ENCODE peak calls at places on chromosomes 12 and 14, in four cellular contexts. L is NT2/D1, S is MM.1S, Q is aorta. J is an unnamed sample.

GRCh38 chr12:57864811-57865751 is 18.6 kb upstream of the CTDSP2 start:
- DNase-seq in L (no peak), S (peak), Q (peak), J (no peak)

GRCh38 chr12:81257952-81258551 is 180.2 kb downstream of the ACSS3 start:
- DNase-seq in L (peak), S (peak), Q (no peak), J (peak)

GRCh38 chr12:56988207-56988739 is 18.1 kb downstream of the ZBTB39 start:
- DNase-seq in L (no peak), S (no peak), Q (no peak), J (no peak)

GRCh38 chr12:89574736-89575208 is 48.9 kb upstream of the POC1B start:
- DNase-seq in L (no peak), S (no peak), Q (no peak), J (no peak)

GRCh38 chr12:83896416-83896815 is 1016.2 kb downstream of the SLC6A15 start:
- DNase-seq in L (no peak), S (no peak), Q (no peak), J (no peak)

GRCh38 chr12:18651525-18651924 is 86.3 kb downstream of the PLCZ1 start:
- DNase-seq in L (no peak), S (no peak), Q (no peak), J (no peak)

GRCh38 chr12:29783773-29784666 is at the start of gene TMTC1:
- DNase-seq in L (peak), S (peak), Q (peak), J (no peak)

GRCh38 chr12:21941522-21942376 is 523 bp upstream of the ABCC9 start:
- DNase-seq in L (peak), S (no peak), Q (peak), J (no peak)

GRCh38 chr14:32259368-32260013 is 56.4 kb upstream of the RNU6-8 start:
- DNase-seq in L (no peak), S (peak), Q (no peak), J (peak)

GRCh38 chr12:97984951-97985350 is 522.3 kb downstream of the RMST start:
- DNase-seq in L (no peak), S (no peak), Q (no peak), J (no peak)

GRCh38 chr12:95130096-95130495 is 56.7 kb upstream of the NR2C1 start:
- DNase-seq in L (no peak), S (no peak), Q (no peak), J (no peak)

GRCh38 chr14:76884853-76885276 is 58.7 kb downstream of the LRRC74A start:
- DNase-seq in L (no peak), S (no peak), Q (no peak), J (no peak)

GRCh38 chr14:68306265-68306933 is 486.5 kb downstream of the ZFP36L1 start:
- DNase-seq in L (no peak), S (peak), Q (no peak), J (no peak)

GRCh38 chr12:17992002-17992656 is 97.9 kb downstream of the RERGL start:
- DNase-seq in L (peak), S (peak), Q (no peak), J (peak)

GRCh38 chr14:100323942-100324307 is 786 bp downstream of the SLC25A47 start:
- DNase-seq in L (no peak), S (no peak), Q (no peak), J (no peak)

GRCh38 chr12:8890313-8891084 is 23.8 kb upstream of the PHC1 start:
- DNase-seq in L (peak), S (peak), Q (no peak), J (peak)

GRCh38 chr12:59834659-59835474 is 239.0 kb downstream of the SLC16A7 start:
- DNase-seq in L (peak), S (no peak), Q (no peak), J (peak)

GRCh38 chr14:64541261-64541970 is 875 bp downstream of the HSPA2 start:
- DNase-seq in L (no peak), S (no peak), Q (peak), J (no peak)

GRCh38 chr12:64670039-64670438 is 59.7 kb downstream of the RASSF3 start:
- DNase-seq in L (no peak), S (peak), Q (no peak), J (no peak)

GRCh38 chr12:19234991-19235876 is 105.7 kb downstream of the PLEKHA5 start:
- DNase-seq in L (no peak), S (no peak), Q (no peak), J (no peak)

GRCh38 chr14:106459971-106460730 is 933.8 kb downstream of the TMEM121 start:
- DNase-seq in L (no peak), S (peak), Q (no peak), J (no peak)

GRCh38 chr14:68546839-68547238 is 246.0 kb downstream of the ZFP36L1 start:
- DNase-seq in L (no peak), S (no peak), Q (no peak), J (no peak)

GRCh38 chr12:75998292-75999063 is 33.1 kb downstream of the PHLDA1 start:
- DNase-seq in L (no peak), S (no peak), Q (no peak), J (no peak)

GRCh38 chr12:112419269-112420133 is 754 bp downstream of the PTPN11 start:
- DNase-seq in L (peak), S (peak), Q (peak), J (no peak)

GRCh38 chr12:26701604-26702215 is 131.3 kb downstream of the ITPR2 start:
- DNase-seq in L (peak), S (peak), Q (no peak), J (peak)

GRCh38 chr12:101642115-101643067 is 47.6 kb downstream of the MYBPC1 start:
- DNase-seq in L (peak), S (no peak), Q (no peak), J (no peak)

GRCh38 chr12:65593206-65593833 is 231.0 kb upstream of the HMGA2 start:
- DNase-seq in L (no peak), S (no peak), Q (no peak), J (no peak)

GRCh38 chr12:13124661-13125505 is 21.4 kb upstream of the GSG1 start:
- DNase-seq in L (peak), S (no peak), Q (no peak), J (no peak)

GRCh38 chr12:120998435-120998834 is 17.9 kb downstream of the C12orf43 start:
- DNase-seq in L (no peak), S (no peak), Q (peak), J (no peak)

GRCh38 chr14:51211149-51211548 is 28.9 kb upstream of the TMX1 start:
- DNase-seq in L (no peak), S (no peak), Q (no peak), J (no peak)

GRCh38 chr12:123962530-123962929 is 10.1 kb downstream of the CCDC92 start:
- DNase-seq in L (no peak), S (no peak), Q (no peak), J (no peak)

GRCh38 chr12:113852273-113852672 is 113.9 kb downstream of the RBM19 start:
- DNase-seq in L (no peak), S (no peak), Q (no peak), J (no peak)

GRCh38 chr12:30931222-30931621 is 4.7 kb downstream of the TSPAN11 start:
- DNase-seq in L (no peak), S (no peak), Q (no peak), J (no peak)

GRCh38 chr12:110807640-110808039 is 39.1 kb upstream of the CCDC63 start:
- DNase-seq in L (no peak), S (no peak), Q (no peak), J (no peak)

GRCh38 chr12:48997719-48998496 is 1.3 kb downstream of the DDN start:
- DNase-seq in L (no peak), S (peak), Q (no peak), J (no peak)

GRCh38 chr12:71804505-71804904 is 35.1 kb upstream of the TBC1D15 start:
- DNase-seq in L (peak), S (no peak), Q (no peak), J (peak)

GRCh38 chr12:98861232-98861631 is 216.1 kb downstream of the APAF1 start:
- DNase-seq in L (peak), S (no peak), Q (no peak), J (no peak)

GRCh38 chr12:34292736-34293625 is 270.7 kb downstream of the ALG10 start:
- DNase-seq in L (peak), S (no peak), Q (peak), J (no peak)

DNA sequence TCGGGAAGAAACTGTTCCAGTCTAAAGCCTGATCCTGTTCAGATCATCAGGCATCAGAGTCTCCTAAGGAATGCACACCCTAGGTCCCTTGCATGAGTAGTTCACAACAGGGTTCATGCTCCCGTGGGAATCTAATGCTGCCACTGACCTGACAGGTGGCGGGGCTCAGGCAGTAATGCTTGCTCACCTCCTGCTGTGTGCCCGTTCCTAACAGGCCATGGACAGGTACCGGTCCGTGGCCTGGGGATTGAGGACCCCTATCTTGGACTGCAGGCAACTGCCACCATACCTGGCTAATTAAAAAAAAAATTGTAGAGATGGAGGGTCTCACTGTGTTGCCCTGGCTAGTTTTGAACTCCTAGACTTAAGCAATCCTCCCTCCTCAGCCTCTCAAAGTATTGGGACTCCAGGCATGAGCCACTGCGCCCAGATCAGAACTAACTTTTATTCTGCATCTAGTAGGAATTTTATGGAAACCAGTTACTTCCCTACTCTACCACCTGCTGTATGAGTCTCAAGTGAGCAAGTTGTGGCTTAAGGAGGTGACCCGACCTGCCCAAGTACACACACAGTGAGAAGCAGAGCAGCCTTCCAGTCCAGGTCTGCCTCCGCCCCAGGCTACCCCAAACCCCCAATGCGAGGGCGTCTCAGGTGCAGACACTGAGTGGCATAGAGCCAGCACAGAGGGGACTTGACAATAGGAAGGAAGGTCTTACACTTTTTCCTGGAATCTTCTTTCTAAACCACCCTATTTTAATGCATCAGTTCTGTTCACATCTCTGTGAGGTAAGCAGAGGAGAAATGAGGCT is 2.5 kb upstream of the PAPLN start:
- DNase-seq in L (no peak), S (no peak), Q (peak), J (no peak)
- H3K4me3 ChIP-seq in L (no peak), S (no peak), Q (no peak), J (no peak)

GRCh38 chr12:6444031-6444430 is 724 bp upstream of the CD27 start:
- DNase-seq in L (no peak), S (no peak), Q (peak), J (no peak)
- H3K4me3 ChIP-seq in L (no peak), S (no peak), Q (no peak), J (peak)

GRCh38 chr14:26204954-26205479 is 392.8 kb downstream of the NOVA1 start:
- DNase-seq in L (no peak), S (no peak), Q (peak), J (no peak)
- H3K4me3 ChIP-seq in L (peak), S (no peak), Q (peak), J (no peak)

GRCh38 chr12:51784688-51785087 is 63.8 kb downstream of the FIGNL2 start:
- DNase-seq in L (no peak), S (no peak), Q (no peak), J (peak)
- H3K4me3 ChIP-seq in L (no peak), S (no peak), Q (no peak), J (no peak)

GRCh38 chr14:23117371-23118020 is 1.6 kb downstream of the CEBPE start:
- DNase-seq in L (no peak), S (no peak), Q (peak), J (no peak)

GRCh38 chr14:23118506-23119361 is at the start of gene CEBPE:
- DNase-seq in L (no peak), S (no peak), Q (peak), J (no peak)

GRCh38 chr14:23120405-23121251 is 1.6 kb upstream of the CEBPE start:
- DNase-seq in L (peak), S (peak), Q (peak), J (peak)

GRCh38 chr14:23121401-23121800 is 2.3 kb upstream of the CEBPE start:
- DNase-seq in L (no peak), S (peak), Q (no peak), J (no peak)

GRCh38 chr14:23119362-23120327 is 590 bp upstream of the CEBPE start:
- DNase-seq in L (no peak), S (no peak), Q (peak), J (peak)
- H3K4me3 ChIP-seq in L (no peak), S (no peak), Q (no peak), J (peak)